ENCODE peak calls at places on chromosomes 12 and 14, in eight cellular contexts. One of them, this sample, is unnamed.
A peak's percentile ranks its signal among the peaks of the same experiment; 100 is the strongest.

GRCh38 chr12:68963456-68963859 is 30.5 kb upstream of the CPM start:
- DNase-seq in stomach: no peak
- DNase-seq in heart right ventricle: no peak
- DNase-seq in fibroblast of lung: no peak
- DNase-seq in esophagus squamous epithelium: no peak
- DNase-seq in CD8-positive, alpha-beta memory T cell: no peak
- DNase-seq in Peyer's patch: no peak
- DNase-seq in mucosa of descending colon: no peak
- DNase-seq in this sample: peak; percentile 88

GRCh38 chr12:108004368-108004767 is 124.7 kb upstream of the WSCD2 start:
- DNase-seq in esophagus squamous epithelium: no peak
- DNase-seq in Peyer's patch: no peak
- DNase-seq in heart right ventricle: no peak
- DNase-seq in stomach: no peak
- DNase-seq in fibroblast of lung: no peak
- DNase-seq in mucosa of descending colon: no peak
- DNase-seq in CD8-positive, alpha-beta memory T cell: no peak
- DNase-seq in this sample: no peak

GRCh38 chr14:69876848-69877306 is 2.3 kb upstream of the SMOC1 start:
- DNase-seq in mucosa of descending colon: no peak
- DNase-seq in CD8-positive, alpha-beta memory T cell: no peak
- DNase-seq in Peyer's patch: no peak
- DNase-seq in stomach: no peak
- DNase-seq in heart right ventricle: no peak
- DNase-seq in esophagus squamous epithelium: no peak
- DNase-seq in fibroblast of lung: no peak
- DNase-seq in this sample: no peak

GRCh38 chr12:57549909-57550627 is at the start of gene KIF5A:
- DNase-seq in mucosa of descending colon: peak; percentile 59
- DNase-seq in fibroblast of lung: no peak
- DNase-seq in heart right ventricle: no peak
- DNase-seq in CD8-positive, alpha-beta memory T cell: peak; percentile 61
- DNase-seq in esophagus squamous epithelium: no peak
- DNase-seq in Peyer's patch: peak; percentile 65
- DNase-seq in stomach: no peak
- DNase-seq in this sample: no peak

GRCh38 chr12:6345319-6346071 is 3.6 kb upstream of the TNFRSF1A start:
- DNase-seq in stomach: peak; percentile 57
- DNase-seq in esophagus squamous epithelium: no peak
- DNase-seq in CD8-positive, alpha-beta memory T cell: no peak
- DNase-seq in heart right ventricle: no peak
- DNase-seq in fibroblast of lung: peak; percentile 99
- DNase-seq in mucosa of descending colon: no peak
- DNase-seq in Peyer's patch: peak; percentile 88
- DNase-seq in this sample: no peak

GRCh38 chr12:42684171-42685071 is 94.9 kb upstream of the PRICKLE1 start:
- DNase-seq in heart right ventricle: no peak
- DNase-seq in CD8-positive, alpha-beta memory T cell: no peak
- DNase-seq in stomach: no peak
- DNase-seq in Peyer's patch: no peak
- DNase-seq in esophagus squamous epithelium: no peak
- DNase-seq in mucosa of descending colon: no peak
- DNase-seq in fibroblast of lung: peak; percentile 25
- DNase-seq in this sample: peak; percentile 52

GRCh38 chr12:52494518-52494917 is 1.5 kb upstream of the KRT6A start:
- DNase-seq in stomach: no peak
- DNase-seq in Peyer's patch: peak; percentile 58
- DNase-seq in mucosa of descending colon: no peak
- DNase-seq in heart right ventricle: no peak
- DNase-seq in CD8-positive, alpha-beta memory T cell: no peak
- DNase-seq in esophagus squamous epithelium: no peak
- DNase-seq in fibroblast of lung: peak; percentile 26
- DNase-seq in this sample: no peak

GRCh38 chr14:68374682-68375081 is 418.2 kb downstream of the ZFP36L1 start:
- DNase-seq in heart right ventricle: no peak
- DNase-seq in fibroblast of lung: no peak
- DNase-seq in CD8-positive, alpha-beta memory T cell: no peak
- DNase-seq in mucosa of descending colon: no peak
- DNase-seq in stomach: no peak
- DNase-seq in Peyer's patch: no peak
- DNase-seq in esophagus squamous epithelium: no peak
- DNase-seq in this sample: no peak

GRCh38 chr12:55966408-55967281 is at the start of gene CDK2:
- DNase-seq in mucosa of descending colon: peak; percentile 97
- DNase-seq in CD8-positive, alpha-beta memory T cell: peak; percentile 86
- DNase-seq in heart right ventricle: peak; percentile 96
- DNase-seq in Peyer's patch: peak; percentile 98
- DNase-seq in esophagus squamous epithelium: peak; percentile 40
- DNase-seq in fibroblast of lung: peak; percentile 61
- DNase-seq in stomach: peak; percentile 97
- DNase-seq in this sample: peak; percentile 97

GRCh38 chr14:59182641-59183040 is 5.8 kb upstream of the DAAM1 start:
- DNase-seq in mucosa of descending colon: no peak
- DNase-seq in CD8-positive, alpha-beta memory T cell: no peak
- DNase-seq in heart right ventricle: no peak
- DNase-seq in stomach: no peak
- DNase-seq in Peyer's patch: no peak
- DNase-seq in esophagus squamous epithelium: no peak
- DNase-seq in fibroblast of lung: no peak
- DNase-seq in this sample: no peak

GRCh38 chr12:53578783-53579182 is 47.4 kb downstream of the ATF7 start:
- DNase-seq in mucosa of descending colon: no peak
- DNase-seq in fibroblast of lung: no peak
- DNase-seq in stomach: no peak
- DNase-seq in heart right ventricle: no peak
- DNase-seq in Peyer's patch: peak; percentile 26
- DNase-seq in esophagus squamous epithelium: no peak
- DNase-seq in CD8-positive, alpha-beta memory T cell: no peak
- DNase-seq in this sample: no peak

GRCh38 chr14:98614741-98615140 is 657.3 kb downstream of the BCL11B start:
- DNase-seq in esophagus squamous epithelium: no peak
- DNase-seq in mucosa of descending colon: no peak
- DNase-seq in fibroblast of lung: no peak
- DNase-seq in Peyer's patch: no peak
- DNase-seq in CD8-positive, alpha-beta memory T cell: no peak
- DNase-seq in stomach: no peak
- DNase-seq in heart right ventricle: no peak
- DNase-seq in this sample: no peak

GRCh38 chr12:121432740-121433476 is 33.0 kb downstream of the RNF34 start:
- DNase-seq in mucosa of descending colon: no peak
- DNase-seq in Peyer's patch: no peak
- DNase-seq in esophagus squamous epithelium: no peak
- DNase-seq in fibroblast of lung: no peak
- DNase-seq in heart right ventricle: no peak
- DNase-seq in stomach: no peak
- DNase-seq in CD8-positive, alpha-beta memory T cell: no peak
- DNase-seq in this sample: no peak

GRCh38 chr12:94070520-94070919 is 77.9 kb upstream of the PLXNC1 start:
- DNase-seq in mucosa of descending colon: peak; percentile 58
- DNase-seq in heart right ventricle: no peak
- DNase-seq in esophagus squamous epithelium: no peak
- DNase-seq in fibroblast of lung: no peak
- DNase-seq in Peyer's patch: peak; percentile 80
- DNase-seq in stomach: no peak
- DNase-seq in CD8-positive, alpha-beta memory T cell: no peak
- DNase-seq in this sample: no peak

GRCh38 chr14:35807131-35807961 is 1.7 kb downstream of the RALGAPA1 start:
- DNase-seq in mucosa of descending colon: no peak
- DNase-seq in fibroblast of lung: no peak
- DNase-seq in stomach: no peak
- DNase-seq in CD8-positive, alpha-beta memory T cell: no peak
- DNase-seq in Peyer's patch: no peak
- DNase-seq in heart right ventricle: no peak
- DNase-seq in esophagus squamous epithelium: no peak
- DNase-seq in this sample: peak; percentile 31

GRCh38 chr14:72480465-72481243 is 413.2 kb downstream of the DPF3 start:
- DNase-seq in CD8-positive, alpha-beta memory T cell: no peak
- DNase-seq in esophagus squamous epithelium: no peak
- DNase-seq in heart right ventricle: no peak
- DNase-seq in Peyer's patch: no peak
- DNase-seq in mucosa of descending colon: no peak
- DNase-seq in fibroblast of lung: peak; percentile 8
- DNase-seq in stomach: no peak
- DNase-seq in this sample: no peak

GRCh38 chr12:75479963-75480461 is 543 bp upstream of the GLIPR1 start:
- DNase-seq in Peyer's patch: no peak
- DNase-seq in heart right ventricle: no peak
- DNase-seq in esophagus squamous epithelium: no peak
- DNase-seq in mucosa of descending colon: no peak
- DNase-seq in fibroblast of lung: peak; percentile 86
- DNase-seq in stomach: no peak
- DNase-seq in CD8-positive, alpha-beta memory T cell: no peak
- DNase-seq in this sample: no peak

GRCh38 chr14:80426686-80427085 is 215.4 kb upstream of the DIO2 start:
- DNase-seq in CD8-positive, alpha-beta memory T cell: no peak
- DNase-seq in heart right ventricle: no peak
- DNase-seq in mucosa of descending colon: no peak
- DNase-seq in fibroblast of lung: peak; percentile 47
- DNase-seq in stomach: no peak
- DNase-seq in esophagus squamous epithelium: no peak
- DNase-seq in Peyer's patch: no peak
- DNase-seq in this sample: no peak

GRCh38 chr14:53011053-53011462 is 60.2 kb upstream of the FERMT2 start:
- DNase-seq in stomach: peak; percentile 41
- DNase-seq in fibroblast of lung: peak; percentile 99
- DNase-seq in esophagus squamous epithelium: no peak
- DNase-seq in heart right ventricle: peak; percentile 54
- DNase-seq in mucosa of descending colon: no peak
- DNase-seq in CD8-positive, alpha-beta memory T cell: no peak
- DNase-seq in Peyer's patch: peak; percentile 78
- DNase-seq in this sample: no peak

GRCh38 chr14:57725399-57726077 is 140.4 kb downstream of the SLC35F4 start:
- DNase-seq in heart right ventricle: no peak
- DNase-seq in fibroblast of lung: no peak
- DNase-seq in stomach: no peak
- DNase-seq in mucosa of descending colon: no peak
- DNase-seq in esophagus squamous epithelium: no peak
- DNase-seq in Peyer's patch: no peak
- DNase-seq in CD8-positive, alpha-beta memory T cell: no peak
- DNase-seq in this sample: no peak

GRCh38 chr12:101789171-101789570 is 41.6 kb downstream of the GNPTAB start:
- DNase-seq in mucosa of descending colon: no peak
- DNase-seq in CD8-positive, alpha-beta memory T cell: no peak
- DNase-seq in esophagus squamous epithelium: no peak
- DNase-seq in stomach: no peak
- DNase-seq in Peyer's patch: no peak
- DNase-seq in fibroblast of lung: no peak
- DNase-seq in heart right ventricle: no peak
- DNase-seq in this sample: no peak

DNA sequence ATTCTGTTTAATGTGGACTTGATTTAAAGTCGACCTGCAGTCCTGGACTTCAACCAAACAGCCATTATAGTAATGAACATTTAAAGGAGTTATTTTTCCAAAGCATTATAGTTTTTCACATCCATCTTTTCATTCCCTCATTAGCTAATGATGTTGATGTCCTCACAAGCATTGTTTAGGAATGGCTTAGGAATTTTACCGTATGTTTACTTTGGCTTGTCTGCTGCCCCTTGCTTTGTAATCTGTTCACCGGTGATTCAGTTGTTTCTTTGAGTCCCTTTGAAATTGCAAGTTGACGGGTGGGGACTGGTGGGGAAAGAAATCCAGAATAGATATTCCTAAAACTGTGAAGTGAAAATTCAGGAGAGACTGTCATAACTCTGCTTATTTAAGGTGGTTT is 25.4 kb downstream of the PRKCH start:
- DNase-seq in stomach: no peak
- DNase-seq in mucosa of descending colon: no peak
- DNase-seq in Peyer's patch: no peak
- DNase-seq in CD8-positive, alpha-beta memory T cell: no peak
- DNase-seq in esophagus squamous epithelium: no peak
- DNase-seq in heart right ventricle: no peak
- DNase-seq in fibroblast of lung: no peak
- DNase-seq in this sample: no peak
- H3K4me1 ChIP-seq in stomach: peaks cover 36% of the 10 kb centered on the region
- H3K4me1 ChIP-seq in mucosa of descending colon: no peaks in the 10 kb centered on the region
- H3K4me1 ChIP-seq in Peyer's patch: peaks cover 5% of the 10 kb centered on the region
- H3K4me1 ChIP-seq in CD8-positive, alpha-beta memory T cell: peaks cover 98% of the 10 kb centered on the region
- H3K4me1 ChIP-seq in esophagus squamous epithelium: peaks cover 14% of the 10 kb centered on the region
- H3K4me1 ChIP-seq in heart right ventricle: peaks cover 69% of the 10 kb centered on the region
- H3K4me1 ChIP-seq in fibroblast of lung: no peaks in the 10 kb centered on the region
- H3K4me1 ChIP-seq in this sample: no peaks in the 10 kb centered on the region

DNA sequence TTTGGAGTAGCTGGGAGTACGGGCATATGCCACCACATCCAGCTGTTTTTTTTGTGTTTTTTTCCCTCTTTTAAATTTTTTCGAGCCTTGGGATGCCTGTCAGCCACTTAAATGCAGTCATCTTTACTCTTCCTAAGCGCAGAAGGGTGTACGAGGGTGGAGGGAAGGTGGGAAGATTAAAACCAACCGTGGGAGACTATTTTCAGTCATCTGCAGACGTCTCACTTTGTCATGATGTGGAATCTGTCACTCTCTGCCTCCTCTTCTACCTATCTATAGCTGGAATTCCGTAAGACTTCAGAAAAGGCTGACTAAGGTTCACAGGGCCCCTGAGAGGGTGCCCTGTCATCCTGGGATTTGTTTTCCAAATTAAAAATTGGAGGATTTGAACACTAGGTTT is 105.3 kb downstream of the SAMD4A start:
- DNase-seq in fibroblast of lung: no peak
- DNase-seq in heart right ventricle: no peak
- DNase-seq in esophagus squamous epithelium: no peak
- DNase-seq in stomach: no peak
- DNase-seq in mucosa of descending colon: no peak
- DNase-seq in CD8-positive, alpha-beta memory T cell: no peak
- DNase-seq in Peyer's patch: no peak
- DNase-seq in this sample: no peak
- H3K4me1 ChIP-seq in fibroblast of lung: peaks cover 24% of the 10 kb centered on the region
- H3K4me1 ChIP-seq in heart right ventricle: peaks cover 92% of the 10 kb centered on the region
- H3K4me1 ChIP-seq in esophagus squamous epithelium: no peaks in the 10 kb centered on the region
- H3K4me1 ChIP-seq in stomach: peaks cover 51% of the 10 kb centered on the region
- H3K4me1 ChIP-seq in mucosa of descending colon: no peaks in the 10 kb centered on the region
- H3K4me1 ChIP-seq in CD8-positive, alpha-beta memory T cell: peaks cover 16% of the 10 kb centered on the region
- H3K4me1 ChIP-seq in Peyer's patch: peaks cover 4% of the 10 kb centered on the region
- H3K4me1 ChIP-seq in this sample: peaks cover 72% of the 10 kb centered on the region

GRCh38 chr12:12807970-12808702 is 5.0 kb upstream of the DDX47 start:
- DNase-seq in fibroblast of lung: peak; percentile 38
- DNase-seq in Peyer's patch: peak; percentile 92
- DNase-seq in CD8-positive, alpha-beta memory T cell: peak; percentile 84
- DNase-seq in mucosa of descending colon: no peak
- DNase-seq in heart right ventricle: peak; percentile 82
- DNase-seq in esophagus squamous epithelium: peak; percentile 8
- DNase-seq in stomach: peak; percentile 43
- DNase-seq in this sample: no peak
- H3K4me1 ChIP-seq in fibroblast of lung: peaks cover 16% of the 10 kb centered on the region
- H3K4me1 ChIP-seq in Peyer's patch: peaks cover 12% of the 10 kb centered on the region
- H3K4me1 ChIP-seq in CD8-positive, alpha-beta memory T cell: peaks cover 39% of the 10 kb centered on the region
- H3K4me1 ChIP-seq in mucosa of descending colon: peaks cover 22% of the 10 kb centered on the region
- H3K4me1 ChIP-seq in heart right ventricle: peaks cover 29% of the 10 kb centered on the region
- H3K4me1 ChIP-seq in esophagus squamous epithelium: peaks cover 22% of the 10 kb centered on the region
- H3K4me1 ChIP-seq in stomach: peaks cover 51% of the 10 kb centered on the region
- H3K4me1 ChIP-seq in this sample: peaks cover 3% of the 10 kb centered on the region

DNA sequence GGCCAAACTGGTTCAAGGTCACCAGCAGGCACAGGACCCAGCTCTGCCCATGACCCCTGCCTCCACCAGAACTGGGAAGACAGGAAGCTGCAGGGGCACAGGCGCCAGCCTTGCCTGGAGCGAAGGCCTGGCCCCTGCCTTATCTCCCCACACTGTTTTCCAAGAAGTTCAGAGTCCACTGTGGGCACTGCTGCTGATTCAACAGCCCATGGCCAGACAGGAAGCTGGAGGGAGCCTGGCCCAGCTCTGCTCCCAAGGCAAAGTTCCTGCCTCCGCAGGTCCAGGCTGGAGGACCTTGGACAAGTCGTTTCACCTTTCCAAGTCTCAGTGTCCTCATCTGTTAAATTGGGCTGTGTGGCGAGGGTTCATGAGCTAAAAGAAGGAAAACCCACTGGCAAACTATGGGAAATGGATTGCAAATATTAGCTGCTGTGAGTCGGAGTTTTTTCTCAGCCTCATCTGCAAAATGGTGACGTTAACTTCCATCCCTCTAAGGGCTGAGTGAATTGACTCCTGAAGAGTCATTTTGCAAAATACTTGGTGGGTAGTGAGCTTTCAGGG is 1.2 kb downstream of the PHETA1 start:
- DNase-seq in esophagus squamous epithelium: no peak
- DNase-seq in mucosa of descending colon: peak; percentile 80
- DNase-seq in fibroblast of lung: peak; percentile 10
- DNase-seq in Peyer's patch: peak; percentile 83
- DNase-seq in stomach: peak; percentile 85
- DNase-seq in heart right ventricle: no peak
- DNase-seq in CD8-positive, alpha-beta memory T cell: no peak
- DNase-seq in this sample: no peak
- H3K4me1 ChIP-seq in esophagus squamous epithelium: peaks cover 19% of the 10 kb centered on the region
- H3K4me1 ChIP-seq in mucosa of descending colon: peaks cover 16% of the 10 kb centered on the region
- H3K4me1 ChIP-seq in fibroblast of lung: peaks cover 6% of the 10 kb centered on the region
- H3K4me1 ChIP-seq in Peyer's patch: peaks cover 31% of the 10 kb centered on the region
- H3K4me1 ChIP-seq in stomach: peaks cover 68% of the 10 kb centered on the region
- H3K4me1 ChIP-seq in heart right ventricle: peaks cover 36% of the 10 kb centered on the region
- H3K4me1 ChIP-seq in CD8-positive, alpha-beta memory T cell: peaks cover 20% of the 10 kb centered on the region
- H3K4me1 ChIP-seq in this sample: peaks cover 3% of the 10 kb centered on the region

This sample was measured in HAP-1.